ENCODE peak calls at places on chromosomes 13 and 19, in six cellular contexts. One of them, this sample, is unnamed.

GRCh38 chr13:39364797-39365468 is 238.1 kb downstream of the LHFPL6 start:
- DNase-seq in astrocyte of the spinal cord: peak
- DNase-seq in colonic mucosa: no peak
- DNase-seq in endothelial cell: no peak
- DNase-seq in hypothalamus: no peak
- DNase-seq in CD4-positive, CD25-positive, alpha-beta regulatory T cell: no peak
- DNase-seq in this sample: no peak

GRCh38 chr13:36126496-36126895 is 4.7 kb downstream of the DCLK1 start:
- DNase-seq in astrocyte of the spinal cord: no peak
- DNase-seq in colonic mucosa: no peak
- DNase-seq in endothelial cell: no peak
- DNase-seq in hypothalamus: no peak
- DNase-seq in CD4-positive, CD25-positive, alpha-beta regulatory T cell: no peak
- DNase-seq in this sample: no peak

GRCh38 chr13:110306960-110307696 is at the start of the genes COL4A1 and COL4A2:
- DNase-seq in astrocyte of the spinal cord: peak
- DNase-seq in colonic mucosa: peak
- DNase-seq in endothelial cell: peak
- DNase-seq in hypothalamus: no peak
- DNase-seq in CD4-positive, CD25-positive, alpha-beta regulatory T cell: no peak
- DNase-seq in this sample: peak

GRCh38 chr13:43411741-43412140 is 375.0 kb downstream of the ENOX1 start:
- DNase-seq in astrocyte of the spinal cord: peak
- DNase-seq in colonic mucosa: no peak
- DNase-seq in endothelial cell: no peak
- DNase-seq in hypothalamus: peak
- DNase-seq in CD4-positive, CD25-positive, alpha-beta regulatory T cell: no peak
- DNase-seq in this sample: no peak

GRCh38 chr13:99956473-99957349 is 14.9 kb downstream of the ZIC5 start:
- DNase-seq in astrocyte of the spinal cord: no peak
- DNase-seq in colonic mucosa: no peak
- DNase-seq in endothelial cell: peak
- DNase-seq in hypothalamus: no peak
- DNase-seq in CD4-positive, CD25-positive, alpha-beta regulatory T cell: no peak
- DNase-seq in this sample: no peak

GRCh38 chr19:42989851-42990250 is 36.4 kb downstream of the PSG11 start:
- DNase-seq in astrocyte of the spinal cord: no peak
- DNase-seq in colonic mucosa: no peak
- DNase-seq in endothelial cell: no peak
- DNase-seq in hypothalamus: no peak
- DNase-seq in CD4-positive, CD25-positive, alpha-beta regulatory T cell: no peak
- DNase-seq in this sample: no peak

GRCh38 chr19:8306235-8307054 is 1.7 kb downstream of the CD320 start:
- DNase-seq in astrocyte of the spinal cord: no peak
- DNase-seq in colonic mucosa: peak
- DNase-seq in endothelial cell: peak
- DNase-seq in hypothalamus: no peak
- DNase-seq in CD4-positive, CD25-positive, alpha-beta regulatory T cell: peak
- DNase-seq in this sample: no peak

GRCh38 chr13:44918323-44919102 is 70.8 kb downstream of the NUFIP1 start:
- DNase-seq in astrocyte of the spinal cord: peak
- DNase-seq in colonic mucosa: peak
- DNase-seq in endothelial cell: peak
- DNase-seq in hypothalamus: peak
- DNase-seq in CD4-positive, CD25-positive, alpha-beta regulatory T cell: peak
- DNase-seq in this sample: peak

GRCh38 chr13:23921451-23921888 is 24.2 kb upstream of the C1QTNF9B start:
- DNase-seq in astrocyte of the spinal cord: peak
- DNase-seq in colonic mucosa: peak
- DNase-seq in endothelial cell: peak
- DNase-seq in hypothalamus: peak
- DNase-seq in CD4-positive, CD25-positive, alpha-beta regulatory T cell: no peak
- DNase-seq in this sample: peak

GRCh38 chr19:45542234-45542668 is 35.0 kb downstream of the VASP start:
- DNase-seq in astrocyte of the spinal cord: no peak
- DNase-seq in colonic mucosa: no peak
- DNase-seq in endothelial cell: no peak
- DNase-seq in hypothalamus: no peak
- DNase-seq in CD4-positive, CD25-positive, alpha-beta regulatory T cell: no peak
- DNase-seq in this sample: no peak

GRCh38 chr13:39895254-39895653 is 239.8 kb downstream of the COG6 start:
- DNase-seq in astrocyte of the spinal cord: peak
- DNase-seq in colonic mucosa: no peak
- DNase-seq in endothelial cell: peak
- DNase-seq in hypothalamus: no peak
- DNase-seq in CD4-positive, CD25-positive, alpha-beta regulatory T cell: no peak
- DNase-seq in this sample: peak

GRCh38 chr19:40690699-40691420 is 409 bp upstream of the NUMBL start:
- DNase-seq in astrocyte of the spinal cord: peak
- DNase-seq in colonic mucosa: peak
- DNase-seq in endothelial cell: peak
- DNase-seq in hypothalamus: peak
- DNase-seq in CD4-positive, CD25-positive, alpha-beta regulatory T cell: peak
- DNase-seq in this sample: peak

GRCh38 chr13:100298116-100298681 is 209.3 kb downstream of the PCCA start:
- DNase-seq in astrocyte of the spinal cord: no peak
- DNase-seq in colonic mucosa: no peak
- DNase-seq in endothelial cell: no peak
- DNase-seq in hypothalamus: no peak
- DNase-seq in CD4-positive, CD25-positive, alpha-beta regulatory T cell: no peak
- DNase-seq in this sample: peak

GRCh38 chr19:45577111-45577905 is 7.3 kb downstream of the OPA3 start:
- DNase-seq in astrocyte of the spinal cord: peak
- DNase-seq in colonic mucosa: peak
- DNase-seq in endothelial cell: no peak
- DNase-seq in hypothalamus: no peak
- DNase-seq in CD4-positive, CD25-positive, alpha-beta regulatory T cell: no peak
- DNase-seq in this sample: peak

GRCh38 chr19:3899531-3900294 is 19.2 kb downstream of the ATCAY start:
- DNase-seq in astrocyte of the spinal cord: no peak
- DNase-seq in colonic mucosa: no peak
- DNase-seq in endothelial cell: no peak
- DNase-seq in hypothalamus: no peak
- DNase-seq in CD4-positive, CD25-positive, alpha-beta regulatory T cell: no peak
- DNase-seq in this sample: no peak

GRCh38 chr13:112965573-112966115 is 3.4 kb upstream of the MCF2L start:
- DNase-seq in astrocyte of the spinal cord: no peak
- DNase-seq in colonic mucosa: no peak
- DNase-seq in endothelial cell: no peak
- DNase-seq in hypothalamus: no peak
- DNase-seq in CD4-positive, CD25-positive, alpha-beta regulatory T cell: no peak
- DNase-seq in this sample: no peak

GRCh38 chr19:48359123-48359522 is 4.6 kb downstream of the TMEM143 start:
- DNase-seq in astrocyte of the spinal cord: no peak
- DNase-seq in colonic mucosa: no peak
- DNase-seq in endothelial cell: no peak
- DNase-seq in hypothalamus: no peak
- DNase-seq in CD4-positive, CD25-positive, alpha-beta regulatory T cell: no peak
- DNase-seq in this sample: no peak

GRCh38 chr13:30256713-30257432 is 50.5 kb downstream of the KATNAL1 start:
- DNase-seq in astrocyte of the spinal cord: no peak
- DNase-seq in colonic mucosa: no peak
- DNase-seq in endothelial cell: no peak
- DNase-seq in hypothalamus: no peak
- DNase-seq in CD4-positive, CD25-positive, alpha-beta regulatory T cell: no peak
- DNase-seq in this sample: peak

GRCh38 chr19:2762783-2763496 is 20.1 kb downstream of the SGTA start:
- DNase-seq in astrocyte of the spinal cord: no peak
- DNase-seq in colonic mucosa: no peak
- DNase-seq in endothelial cell: no peak
- DNase-seq in hypothalamus: no peak
- DNase-seq in CD4-positive, CD25-positive, alpha-beta regulatory T cell: no peak
- DNase-seq in this sample: no peak

GRCh38 chr19:17803264-17803896 is 8.4 kb downstream of the B3GNT3 start:
- DNase-seq in astrocyte of the spinal cord: no peak
- DNase-seq in colonic mucosa: no peak
- DNase-seq in endothelial cell: no peak
- DNase-seq in hypothalamus: no peak
- DNase-seq in CD4-positive, CD25-positive, alpha-beta regulatory T cell: no peak
- DNase-seq in this sample: no peak

GRCh38 chr19:17107546-17108452 is 32.2 kb downstream of the MYO9B start:
- DNase-seq in astrocyte of the spinal cord: peak
- DNase-seq in colonic mucosa: peak
- DNase-seq in endothelial cell: no peak
- DNase-seq in hypothalamus: peak
- DNase-seq in CD4-positive, CD25-positive, alpha-beta regulatory T cell: no peak
- DNase-seq in this sample: peak

GRCh38 chr13:26914148-26914547 is 153.6 kb upstream of the GPR12 start:
- DNase-seq in astrocyte of the spinal cord: no peak
- DNase-seq in colonic mucosa: no peak
- DNase-seq in endothelial cell: no peak
- DNase-seq in hypothalamus: no peak
- DNase-seq in CD4-positive, CD25-positive, alpha-beta regulatory T cell: no peak
- DNase-seq in this sample: no peak

GRCh38 chr13:114112826-114113322 is 19.5 kb downstream of the RASA3 start:
- DNase-seq in astrocyte of the spinal cord: no peak
- DNase-seq in colonic mucosa: no peak
- DNase-seq in endothelial cell: no peak
- DNase-seq in hypothalamus: no peak
- DNase-seq in CD4-positive, CD25-positive, alpha-beta regulatory T cell: no peak
- DNase-seq in this sample: no peak

GRCh38 chr19:342801-343421 is 1.7 kb downstream of the MIER2 start:
- DNase-seq in astrocyte of the spinal cord: peak
- DNase-seq in colonic mucosa: peak
- DNase-seq in endothelial cell: no peak
- DNase-seq in hypothalamus: peak
- DNase-seq in CD4-positive, CD25-positive, alpha-beta regulatory T cell: no peak
- DNase-seq in this sample: peak

GRCh38 chr19:6030214-6030507 is 52.2 kb upstream of the RANBP3 start:
- DNase-seq in astrocyte of the spinal cord: peak
- DNase-seq in colonic mucosa: no peak
- DNase-seq in endothelial cell: no peak
- DNase-seq in hypothalamus: no peak
- DNase-seq in CD4-positive, CD25-positive, alpha-beta regulatory T cell: no peak
- DNase-seq in this sample: peak

GRCh38 chr19:1975081-1975480 is 34.1 kb downstream of the CSNK1G2 start:
- DNase-seq in astrocyte of the spinal cord: peak
- DNase-seq in colonic mucosa: no peak
- DNase-seq in endothelial cell: no peak
- DNase-seq in hypothalamus: no peak
- DNase-seq in CD4-positive, CD25-positive, alpha-beta regulatory T cell: no peak
- DNase-seq in this sample: peak

GRCh38 chr19:18612772-18613588 is at the start of gene TMEM59L:
- DNase-seq in astrocyte of the spinal cord: no peak
- DNase-seq in colonic mucosa: no peak
- DNase-seq in endothelial cell: no peak
- DNase-seq in hypothalamus: peak
- DNase-seq in CD4-positive, CD25-positive, alpha-beta regulatory T cell: peak
- DNase-seq in this sample: no peak

GRCh38 chr19:29421186-29421525 is 104.6 kb upstream of the VSTM2B start:
- DNase-seq in astrocyte of the spinal cord: no peak
- DNase-seq in colonic mucosa: no peak
- DNase-seq in endothelial cell: no peak
- DNase-seq in hypothalamus: no peak
- DNase-seq in CD4-positive, CD25-positive, alpha-beta regulatory T cell: no peak
- DNase-seq in this sample: no peak

GRCh38 chr13:99124695-99125334 is 75.8 kb upstream of the UBAC2 start:
- DNase-seq in astrocyte of the spinal cord: peak
- DNase-seq in colonic mucosa: no peak
- DNase-seq in endothelial cell: no peak
- DNase-seq in hypothalamus: no peak
- DNase-seq in CD4-positive, CD25-positive, alpha-beta regulatory T cell: no peak
- DNase-seq in this sample: peak

GRCh38 chr19:28567834-28568233 is 645.1 kb downstream of the UQCRFS1 start:
- DNase-seq in astrocyte of the spinal cord: no peak
- DNase-seq in colonic mucosa: no peak
- DNase-seq in endothelial cell: no peak
- DNase-seq in hypothalamus: no peak
- DNase-seq in CD4-positive, CD25-positive, alpha-beta regulatory T cell: no peak
- DNase-seq in this sample: no peak

GRCh38 chr19:53880716-53881481 is 1.1 kb upstream of the PRKCG start:
- DNase-seq in astrocyte of the spinal cord: no peak
- DNase-seq in colonic mucosa: no peak
- DNase-seq in endothelial cell: no peak
- DNase-seq in hypothalamus: no peak
- DNase-seq in CD4-positive, CD25-positive, alpha-beta regulatory T cell: no peak
- DNase-seq in this sample: no peak

GRCh38 chr13:99916366-99917103 is 55.0 kb downstream of the ZIC5 start:
- DNase-seq in astrocyte of the spinal cord: peak
- DNase-seq in colonic mucosa: peak
- DNase-seq in endothelial cell: peak
- DNase-seq in hypothalamus: no peak
- DNase-seq in CD4-positive, CD25-positive, alpha-beta regulatory T cell: no peak
- DNase-seq in this sample: peak

GRCh38 chr13:106691861-106692260 is 123.9 kb upstream of the ARGLU1 start:
- DNase-seq in astrocyte of the spinal cord: no peak
- DNase-seq in colonic mucosa: no peak
- DNase-seq in endothelial cell: no peak
- DNase-seq in hypothalamus: no peak
- DNase-seq in CD4-positive, CD25-positive, alpha-beta regulatory T cell: no peak
- DNase-seq in this sample: no peak

GRCh38 chr13:34155931-34156607 is 338.1 kb downstream of the RFC3 start:
- DNase-seq in astrocyte of the spinal cord: peak
- DNase-seq in colonic mucosa: peak
- DNase-seq in endothelial cell: no peak
- DNase-seq in hypothalamus: no peak
- DNase-seq in CD4-positive, CD25-positive, alpha-beta regulatory T cell: no peak
- DNase-seq in this sample: peak

This sample was measured in fibroblast of pulmonary artery.